ENCODE peak calls at places on chromosomes 1 and 21, in ten cellular contexts. One of them, this sample, is unnamed.

GRCh38 chr1:44787506-44787905 is 464 bp downstream of the BEST4 start:
- DNase-seq in NCI-H1105: no peak
- DNase-seq in ELR: no peak
- DNase-seq in NB4: no peak
- DNase-seq in AG09319: no peak
- DNase-seq in upper lobe of right lung: no peak
- DNase-seq in activated CD8-positive, alpha-beta memory T cell treated with anti-CD3 and anti-CD28 coated beads for 4 hours: no peak
- DNase-seq in stimulated activated CD8-positive, alpha-beta memory T cell treated with anti-CD3 and anti-CD28 coated beads, Interleukin-4, amount 100 ng/mL, for 24 hours: no peak
- DNase-seq in memory B cell: no peak
- DNase-seq in activated naive CD8-positive, alpha-beta T cell treated with anti-CD3 and anti-CD28 coated beads for 36 hours: no peak
- DNase-seq in this sample: no peak

GRCh38 chr1:199955235-199955634 is 72.3 kb upstream of the NR5A2 start:
- DNase-seq in NB4: no peak
- DNase-seq in NCI-H1105: no peak
- DNase-seq in stimulated activated CD8-positive, alpha-beta memory T cell treated with anti-CD3 and anti-CD28 coated beads, Interleukin-4, amount 100 ng/mL, for 24 hours: no peak
- DNase-seq in activated naive CD8-positive, alpha-beta T cell treated with anti-CD3 and anti-CD28 coated beads for 36 hours: no peak
- DNase-seq in AG09319: no peak
- DNase-seq in upper lobe of right lung: no peak
- DNase-seq in activated CD8-positive, alpha-beta memory T cell treated with anti-CD3 and anti-CD28 coated beads for 4 hours: no peak
- DNase-seq in memory B cell: no peak
- DNase-seq in ELR: no peak
- DNase-seq in this sample: no peak

GRCh38 chr1:100799954-100800612 is 80.5 kb downstream of the VCAM1 start:
- DNase-seq in NB4: no peak
- DNase-seq in memory B cell: no peak
- DNase-seq in stimulated activated CD8-positive, alpha-beta memory T cell treated with anti-CD3 and anti-CD28 coated beads, Interleukin-4, amount 100 ng/mL, for 24 hours: no peak
- DNase-seq in activated CD8-positive, alpha-beta memory T cell treated with anti-CD3 and anti-CD28 coated beads for 4 hours: no peak
- DNase-seq in NCI-H1105: no peak
- DNase-seq in AG09319: no peak
- DNase-seq in upper lobe of right lung: no peak
- DNase-seq in activated naive CD8-positive, alpha-beta T cell treated with anti-CD3 and anti-CD28 coated beads for 36 hours: no peak
- DNase-seq in ELR: no peak
- DNase-seq in this sample: no peak

GRCh38 chr1:202553560-202554038 is 156.7 kb downstream of the SYT2 start:
- DNase-seq in upper lobe of right lung: no peak
- DNase-seq in NCI-H1105: no peak
- DNase-seq in AG09319: no peak
- DNase-seq in activated CD8-positive, alpha-beta memory T cell treated with anti-CD3 and anti-CD28 coated beads for 4 hours: no peak
- DNase-seq in memory B cell: peak
- DNase-seq in activated naive CD8-positive, alpha-beta T cell treated with anti-CD3 and anti-CD28 coated beads for 36 hours: no peak
- DNase-seq in ELR: no peak
- DNase-seq in NB4: peak
- DNase-seq in stimulated activated CD8-positive, alpha-beta memory T cell treated with anti-CD3 and anti-CD28 coated beads, Interleukin-4, amount 100 ng/mL, for 24 hours: no peak
- DNase-seq in this sample: no peak

GRCh38 chr1:185360714-185361113 is 43.7 kb upstream of the IVNS1ABP start:
- DNase-seq in activated naive CD8-positive, alpha-beta T cell treated with anti-CD3 and anti-CD28 coated beads for 36 hours: no peak
- DNase-seq in stimulated activated CD8-positive, alpha-beta memory T cell treated with anti-CD3 and anti-CD28 coated beads, Interleukin-4, amount 100 ng/mL, for 24 hours: no peak
- DNase-seq in NB4: no peak
- DNase-seq in activated CD8-positive, alpha-beta memory T cell treated with anti-CD3 and anti-CD28 coated beads for 4 hours: no peak
- DNase-seq in NCI-H1105: no peak
- DNase-seq in ELR: peak
- DNase-seq in memory B cell: no peak
- DNase-seq in AG09319: no peak
- DNase-seq in upper lobe of right lung: no peak
- DNase-seq in this sample: no peak

GRCh38 chr1:182111496-182111895 is 50.0 kb upstream of the ZNF648 start:
- DNase-seq in upper lobe of right lung: no peak
- DNase-seq in memory B cell: no peak
- DNase-seq in NCI-H1105: peak
- DNase-seq in stimulated activated CD8-positive, alpha-beta memory T cell treated with anti-CD3 and anti-CD28 coated beads, Interleukin-4, amount 100 ng/mL, for 24 hours: no peak
- DNase-seq in activated naive CD8-positive, alpha-beta T cell treated with anti-CD3 and anti-CD28 coated beads for 36 hours: no peak
- DNase-seq in AG09319: no peak
- DNase-seq in activated CD8-positive, alpha-beta memory T cell treated with anti-CD3 and anti-CD28 coated beads for 4 hours: no peak
- DNase-seq in ELR: no peak
- DNase-seq in NB4: no peak
- DNase-seq in this sample: no peak

GRCh38 chr1:224644553-224645154 is 28.5 kb downstream of the CNIH3 start:
- DNase-seq in AG09319: peak
- DNase-seq in upper lobe of right lung: no peak
- DNase-seq in activated CD8-positive, alpha-beta memory T cell treated with anti-CD3 and anti-CD28 coated beads for 4 hours: peak
- DNase-seq in memory B cell: peak
- DNase-seq in NB4: peak
- DNase-seq in NCI-H1105: no peak
- DNase-seq in stimulated activated CD8-positive, alpha-beta memory T cell treated with anti-CD3 and anti-CD28 coated beads, Interleukin-4, amount 100 ng/mL, for 24 hours: peak
- DNase-seq in activated naive CD8-positive, alpha-beta T cell treated with anti-CD3 and anti-CD28 coated beads for 36 hours: peak
- DNase-seq in ELR: peak
- DNase-seq in this sample: peak

GRCh38 chr1:20494609-20495311 is 8.8 kb upstream of the CAMK2N1 start:
- DNase-seq in stimulated activated CD8-positive, alpha-beta memory T cell treated with anti-CD3 and anti-CD28 coated beads, Interleukin-4, amount 100 ng/mL, for 24 hours: no peak
- DNase-seq in NB4: no peak
- DNase-seq in activated naive CD8-positive, alpha-beta T cell treated with anti-CD3 and anti-CD28 coated beads for 36 hours: no peak
- DNase-seq in AG09319: peak
- DNase-seq in activated CD8-positive, alpha-beta memory T cell treated with anti-CD3 and anti-CD28 coated beads for 4 hours: no peak
- DNase-seq in NCI-H1105: no peak
- DNase-seq in ELR: peak
- DNase-seq in upper lobe of right lung: no peak
- DNase-seq in memory B cell: no peak
- DNase-seq in this sample: no peak

GRCh38 chr1:71488555-71489252 is 407.9 kb upstream of the ZRANB2 start:
- DNase-seq in activated CD8-positive, alpha-beta memory T cell treated with anti-CD3 and anti-CD28 coated beads for 4 hours: no peak
- DNase-seq in stimulated activated CD8-positive, alpha-beta memory T cell treated with anti-CD3 and anti-CD28 coated beads, Interleukin-4, amount 100 ng/mL, for 24 hours: no peak
- DNase-seq in NB4: no peak
- DNase-seq in upper lobe of right lung: no peak
- DNase-seq in activated naive CD8-positive, alpha-beta T cell treated with anti-CD3 and anti-CD28 coated beads for 36 hours: no peak
- DNase-seq in NCI-H1105: no peak
- DNase-seq in memory B cell: no peak
- DNase-seq in AG09319: no peak
- DNase-seq in ELR: no peak
- DNase-seq in this sample: no peak

GRCh38 chr1:39789571-39790110 is 976 bp upstream of the BMP8B start:
- DNase-seq in NCI-H1105: no peak
- DNase-seq in ELR: no peak
- DNase-seq in stimulated activated CD8-positive, alpha-beta memory T cell treated with anti-CD3 and anti-CD28 coated beads, Interleukin-4, amount 100 ng/mL, for 24 hours: no peak
- DNase-seq in activated naive CD8-positive, alpha-beta T cell treated with anti-CD3 and anti-CD28 coated beads for 36 hours: no peak
- DNase-seq in activated CD8-positive, alpha-beta memory T cell treated with anti-CD3 and anti-CD28 coated beads for 4 hours: no peak
- DNase-seq in memory B cell: no peak
- DNase-seq in NB4: no peak
- DNase-seq in AG09319: no peak
- DNase-seq in upper lobe of right lung: no peak
- DNase-seq in this sample: no peak

GRCh38 chr1:204110894-204111633 is 38.1 kb downstream of the SOX13 start:
- DNase-seq in stimulated activated CD8-positive, alpha-beta memory T cell treated with anti-CD3 and anti-CD28 coated beads, Interleukin-4, amount 100 ng/mL, for 24 hours: no peak
- DNase-seq in NB4: no peak
- DNase-seq in AG09319: no peak
- DNase-seq in activated CD8-positive, alpha-beta memory T cell treated with anti-CD3 and anti-CD28 coated beads for 4 hours: no peak
- DNase-seq in ELR: no peak
- DNase-seq in memory B cell: no peak
- DNase-seq in NCI-H1105: no peak
- DNase-seq in activated naive CD8-positive, alpha-beta T cell treated with anti-CD3 and anti-CD28 coated beads for 36 hours: no peak
- DNase-seq in upper lobe of right lung: no peak
- DNase-seq in this sample: no peak

GRCh38 chr1:9078035-9078948 is 8.9 kb upstream of the SLC2A5 start:
- DNase-seq in NB4: peak
- DNase-seq in NCI-H1105: no peak
- DNase-seq in stimulated activated CD8-positive, alpha-beta memory T cell treated with anti-CD3 and anti-CD28 coated beads, Interleukin-4, amount 100 ng/mL, for 24 hours: no peak
- DNase-seq in memory B cell: no peak
- DNase-seq in AG09319: no peak
- DNase-seq in activated CD8-positive, alpha-beta memory T cell treated with anti-CD3 and anti-CD28 coated beads for 4 hours: no peak
- DNase-seq in upper lobe of right lung: no peak
- DNase-seq in ELR: peak
- DNase-seq in activated naive CD8-positive, alpha-beta T cell treated with anti-CD3 and anti-CD28 coated beads for 36 hours: peak
- DNase-seq in this sample: no peak

GRCh38 chr21:37555672-37556261 is 189.2 kb downstream of the DYRK1A start:
- DNase-seq in ELR: no peak
- DNase-seq in stimulated activated CD8-positive, alpha-beta memory T cell treated with anti-CD3 and anti-CD28 coated beads, Interleukin-4, amount 100 ng/mL, for 24 hours: no peak
- DNase-seq in activated CD8-positive, alpha-beta memory T cell treated with anti-CD3 and anti-CD28 coated beads for 4 hours: no peak
- DNase-seq in AG09319: no peak
- DNase-seq in NB4: no peak
- DNase-seq in NCI-H1105: no peak
- DNase-seq in upper lobe of right lung: no peak
- DNase-seq in activated naive CD8-positive, alpha-beta T cell treated with anti-CD3 and anti-CD28 coated beads for 36 hours: no peak
- DNase-seq in memory B cell: no peak
- DNase-seq in this sample: no peak

GRCh38 chr1:231724876-231725647 is 98.5 kb downstream of the DISC1 start:
- DNase-seq in NCI-H1105: no peak
- DNase-seq in AG09319: peak
- DNase-seq in stimulated activated CD8-positive, alpha-beta memory T cell treated with anti-CD3 and anti-CD28 coated beads, Interleukin-4, amount 100 ng/mL, for 24 hours: no peak
- DNase-seq in upper lobe of right lung: no peak
- DNase-seq in memory B cell: no peak
- DNase-seq in activated naive CD8-positive, alpha-beta T cell treated with anti-CD3 and anti-CD28 coated beads for 36 hours: peak
- DNase-seq in ELR: peak
- DNase-seq in NB4: peak
- DNase-seq in activated CD8-positive, alpha-beta memory T cell treated with anti-CD3 and anti-CD28 coated beads for 4 hours: no peak
- DNase-seq in this sample: peak